ENCODE peak calls at places on chromosomes 11 and 22, in seven cellular contexts. E, U, A, C, I, F and Y are unnamed samples. For H3K4me1, the result is how much of the 10 kb centered on the place peaks cover.

GRCh38 chr11:18321622-18321990 is 334 bp downstream of the HPS5 start:
- DNase-seq in U (no peak), A (no peak), I (no peak), F (no peak), E (no peak), C (no peak), Y (peak)

GRCh38 chr11:23947883-23948282 is 549.0 kb upstream of the LUZP2 start:
- DNase-seq in U (no peak), A (no peak), C (no peak), F (no peak), I (no peak), E (no peak), Y (no peak)

GRCh38 chr11:120523196-120523595 is 11.6 kb downstream of the GRIK4 start:
- DNase-seq in I (no peak), A (no peak), F (no peak), E (peak), C (no peak), U (no peak), Y (no peak)

GRCh38 chr11:3195251-3196160 is 23.1 kb downstream of the MRGPRG start:
- DNase-seq in A (no peak), I (no peak), U (peak), F (peak), C (peak), E (peak), Y (no peak)

GRCh38 chr11:122661182-122661945 is 5.8 kb downstream of the UBASH3B start:
- DNase-seq in C (no peak), E (no peak), A (no peak), I (no peak), F (peak), U (no peak), Y (no peak)

GRCh38 chr11:112219476-112220232 is 6.6 kb upstream of the PTS start:
- DNase-seq in E (no peak), C (peak), I (peak), A (no peak), U (peak), F (peak), Y (peak)

GRCh38 chr22:20516399-20516798 is 9.0 kb downstream of the MED15 start:
- DNase-seq in U (no peak), A (no peak), I (no peak), C (no peak), F (no peak), E (no peak), Y (no peak)

GRCh38 chr11:42172441-42172840 is 713.0 kb upstream of the LRRC4C start:
- DNase-seq in I (no peak), U (no peak), F (no peak), A (no peak), C (no peak), E (no peak), Y (no peak)

GRCh38 chr11:28759311-28759710 is 651.1 kb downstream of the METTL15 start:
- DNase-seq in C (no peak), I (no peak), F (peak), A (no peak), E (no peak), U (no peak), Y (no peak)

GRCh38 chr11:114571712-114572111 is 12.0 kb upstream of the NXPE1 start:
- DNase-seq in E (no peak), I (no peak), F (no peak), U (no peak), A (no peak), C (no peak), Y (no peak)

GRCh38 chr22:23832226-23833016 is 6.4 kb downstream of the DERL3 start:
- DNase-seq in U (peak), E (peak), C (no peak), I (no peak), A (peak), F (no peak), Y (no peak)
- H3K4me1 ChIP-seq in U (under half), E (under half), C (under half), I (under half), A (half or more), F (under half), Y (half or more)

GRCh38 chr11:74593463-74593862 is 1.1 kb downstream of the POLD3 start:
- DNase-seq in A (no peak), E (no peak), I (no peak), U (no peak), F (no peak), C (no peak), Y (no peak)
- H3K27ac ChIP-seq in A (peak), E (peak), I (peak), U (peak), F (peak), C (peak), Y (peak)

DNA sequence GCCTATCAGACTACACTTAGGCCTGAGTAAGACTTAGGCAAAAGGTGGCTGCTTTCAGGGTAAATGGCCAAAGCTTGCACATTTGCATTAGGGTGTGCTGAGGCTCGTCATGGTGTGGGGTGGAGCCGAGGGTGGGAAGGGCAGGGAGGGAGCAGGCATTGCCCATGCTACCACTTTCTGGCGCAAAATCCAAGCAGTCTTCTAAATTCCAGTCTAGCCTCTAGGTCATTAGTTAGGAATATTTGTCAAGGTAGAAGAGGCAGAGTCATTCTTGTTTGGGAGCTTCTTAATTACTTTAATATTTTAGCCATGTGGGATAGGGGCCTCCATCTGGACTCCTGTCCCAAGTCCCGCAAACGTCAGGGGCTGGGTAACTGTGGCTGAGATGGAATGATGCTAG is 28.6 kb downstream of the SCUBE1 start:
- DNase-seq in U (no peak), A (no peak), F (no peak), C (no peak), E (no peak), I (no peak), Y (no peak)
- H3K4me1 ChIP-seq in U (under half), A (under half), F (under half), C (under half), E (under half), I (under half), Y (under half)

GRCh38 chr11:105456950-105457349 is 152.9 kb upstream of the GRIA4 start:
- DNase-seq in E (no peak), I (no peak), F (no peak), A (no peak), C (no peak), U (no peak), Y (peak)
- H3K27ac ChIP-seq in E (no peak), I (no peak), F (no peak), A (no peak), C (no peak), U (no peak), Y (no peak)

DNA sequence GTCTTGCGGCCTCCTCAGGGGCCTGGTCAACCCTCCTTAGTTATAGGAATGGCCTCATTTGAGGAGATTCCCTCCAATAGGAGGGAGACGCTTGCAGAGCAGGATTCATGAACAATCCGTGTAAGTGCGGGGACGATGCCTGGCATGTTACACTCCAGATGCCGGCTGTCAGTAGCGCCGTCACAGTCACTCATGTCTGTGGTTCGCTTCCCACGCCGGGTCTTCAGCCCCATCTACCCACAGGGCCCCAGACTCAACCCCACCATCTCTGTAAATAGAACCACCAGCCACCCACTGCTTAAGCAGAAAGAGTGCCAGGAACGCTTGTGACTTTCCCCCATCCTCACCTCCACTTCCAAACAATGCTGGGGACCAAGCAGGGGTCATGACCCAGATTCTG is 38.7 kb upstream of the TOLLIP start:
- DNase-seq in U (no peak), C (no peak), A (no peak), I (no peak), E (no peak), F (no peak), Y (no peak)
- H3K4me1 ChIP-seq in U (under half), C (under half), A (under half), I (under half), E (under half), F (under half), Y (under half)

GRCh38 chr11:59187020-59187419 is 15.1 kb downstream of the DTX4 start:
- DNase-seq in F (no peak), C (no peak), U (no peak), A (no peak), I (no peak), E (no peak), Y (no peak)

GRCh38 chr11:59183768-59184167 is 11.8 kb downstream of the DTX4 start:
- DNase-seq in I (no peak), E (no peak), F (no peak), A (no peak), C (no peak), U (no peak), Y (no peak)

GRCh38 chr11:59185412-59185811 is 13.5 kb downstream of the DTX4 start:
- DNase-seq in E (no peak), C (peak), U (no peak), I (no peak), F (no peak), A (no peak), Y (no peak)

GRCh38 chr11:59186130-59186594 is 14.2 kb downstream of the DTX4 start:
- DNase-seq in I (peak), E (peak), C (peak), A (no peak), U (peak), F (no peak), Y (peak)

DNA sequence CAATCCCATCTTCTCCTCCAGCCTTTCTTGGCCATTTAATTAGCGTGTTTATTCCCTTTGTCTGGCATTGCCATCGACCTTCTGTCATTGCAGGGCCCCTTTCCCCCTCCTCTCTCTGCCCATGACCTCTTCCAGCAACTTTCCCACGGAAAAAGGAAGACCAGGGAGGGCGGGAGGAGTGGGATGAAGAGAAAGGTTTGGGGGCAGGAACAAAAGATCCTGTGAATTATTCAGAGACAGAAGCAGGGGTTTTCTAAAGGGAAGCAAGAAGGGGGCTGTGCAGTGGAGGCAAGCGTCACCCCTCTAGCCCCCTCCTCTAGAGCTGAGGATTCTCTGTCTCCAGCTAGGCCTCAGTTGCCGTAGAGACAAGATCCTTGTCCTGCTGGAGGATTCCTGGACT is 12.9 kb downstream of the DTX4 start:
- DNase-seq in C (no peak), A (no peak), I (no peak), U (no peak), E (no peak), F (no peak), Y (no peak)
- H3K27ac ChIP-seq in C (peak), A (no peak), I (no peak), U (peak), E (peak), F (no peak), Y (no peak)

GRCh38 chr11:62548545-62549335 is 2.1 kb upstream of the AHNAK start:
- DNase-seq in A (no peak), F (peak), C (peak), I (peak), E (no peak), U (no peak), Y (no peak)

GRCh38 chr11:62545437-62546243 is 966 bp downstream of the AHNAK start:
- DNase-seq in U (peak), F (peak), A (peak), E (peak), I (peak), C (peak), Y (no peak)

GRCh38 chr11:62547691-62548281 is 1.2 kb upstream of the AHNAK start:
- DNase-seq in U (no peak), E (no peak), C (no peak), F (peak), A (peak), I (peak), Y (no peak)

GRCh38 chr11:62546244-62546936 is at the start of gene AHNAK:
- DNase-seq in E (peak), I (peak), F (peak), C (peak), A (peak), U (peak), Y (no peak)

DNA sequence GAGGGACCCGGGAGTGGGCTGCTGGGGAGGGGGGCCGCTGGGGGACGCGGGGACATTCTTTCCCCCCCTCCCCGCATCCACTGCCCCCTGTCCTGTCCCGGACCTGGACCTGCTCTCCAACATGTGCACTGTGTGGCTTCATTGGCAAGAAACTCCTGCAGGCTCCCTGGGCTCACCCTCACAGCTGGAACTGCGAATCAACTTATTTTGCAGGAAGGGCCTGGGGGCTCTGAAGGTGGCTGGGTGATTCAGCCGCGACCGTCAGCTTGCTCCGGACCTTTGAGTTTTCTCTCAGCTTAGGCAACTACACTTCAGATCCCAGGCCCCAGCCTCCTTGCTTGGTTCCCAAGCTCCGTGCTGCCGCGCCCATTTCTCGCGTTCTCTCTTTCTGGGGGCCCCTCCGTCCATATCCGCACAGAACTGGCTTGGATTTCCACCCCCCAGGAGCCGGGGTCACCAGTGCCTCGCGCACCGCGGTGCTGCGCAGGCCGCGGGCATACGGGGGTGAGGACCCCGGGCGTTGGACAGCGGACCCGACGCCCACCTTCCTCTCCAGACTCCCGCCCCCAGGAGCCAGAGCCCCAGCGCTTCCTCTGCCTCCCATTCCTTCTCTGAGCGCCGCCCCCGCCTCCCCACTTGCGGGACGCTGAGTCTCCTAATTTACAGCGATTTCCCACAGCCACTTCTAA is 475 bp upstream of the AHNAK start:
- DNase-seq in E (no peak), U (no peak), I (no peak), A (no peak), F (peak), C (peak), Y (no peak)
- H3K4me1 ChIP-seq in E (half or more), U (under half), I (half or more), A (half or more), F (under half), C (half or more), Y (under half)

GRCh38 chr11:36216061-36216615 is 73.1 kb downstream of the COMMD9 start:
- DNase-seq in A (no peak), I (no peak), F (no peak), U (no peak), C (no peak), E (no peak), Y (no peak)

GRCh38 chr11:36213050-36213840 is 76.0 kb downstream of the COMMD9 start:
- DNase-seq in C (no peak), I (no peak), E (no peak), F (no peak), U (no peak), A (no peak), Y (no peak)

GRCh38 chr11:36214484-36214883 is 74.7 kb downstream of the COMMD9 start:
- DNase-seq in I (no peak), C (no peak), U (no peak), A (no peak), F (no peak), E (no peak), Y (no peak)

GRCh38 chr11:36215688-36216050 is 73.6 kb downstream of the COMMD9 start:
- DNase-seq in C (no peak), A (no peak), U (no peak), F (no peak), I (no peak), E (no peak), Y (no peak)

DNA sequence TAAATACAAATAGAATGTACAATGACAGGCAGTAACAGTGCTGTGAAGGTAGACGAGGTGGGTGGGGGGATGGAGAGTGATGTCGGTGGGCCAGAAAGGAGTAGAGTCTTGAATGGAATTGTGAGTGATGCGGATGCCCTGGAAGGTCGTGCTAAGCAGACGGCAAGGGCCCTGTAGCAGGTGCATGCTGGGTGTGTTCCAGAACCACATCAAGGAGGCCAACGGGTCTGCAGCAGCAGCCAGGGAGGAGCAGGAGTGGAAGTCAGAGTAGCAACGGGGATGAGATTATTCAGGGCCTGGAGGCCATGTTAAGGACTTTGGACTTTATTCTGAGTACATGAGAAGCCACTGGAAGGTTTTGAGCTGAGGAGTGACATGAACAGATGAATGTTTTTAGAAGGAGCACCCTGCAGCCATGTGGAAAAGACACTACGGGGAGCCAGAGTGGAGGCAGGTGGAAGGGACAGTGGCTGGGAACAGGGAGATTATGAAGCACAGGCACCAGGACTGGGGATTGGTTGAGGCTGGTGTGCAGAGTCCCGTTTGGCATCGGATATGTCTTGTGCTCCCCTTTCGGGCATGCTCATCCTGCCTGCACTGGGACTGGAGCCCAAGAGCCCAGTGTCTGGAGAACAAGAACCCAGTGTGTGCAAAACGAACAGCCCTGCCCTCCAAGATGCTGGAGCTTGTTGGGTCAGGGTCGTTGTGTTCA is 74.1 kb downstream of the COMMD9 start:
- DNase-seq in E (no peak), U (no peak), I (no peak), F (no peak), A (no peak), C (no peak), Y (no peak)
- H3K27ac ChIP-seq in E (no peak), U (no peak), I (no peak), F (no peak), A (no peak), C (no peak), Y (no peak)